ENCODE peak calls at places on chromosome X, in seven cellular contexts. N, L, O, E, V, Z and F are unnamed samples.

GRCh38 chrX:19747672-19748610 is 139.5 kb downstream of the SH3KBP1 start:
- DNase-seq in O (no peak), N (no peak), Z (no peak), V (no peak), E (no peak), L (no peak), F (no peak)

GRCh38 chrX:107563851-107564250 is 64.5 kb upstream of the PRPS1 start:
- DNase-seq in V (no peak), E (no peak), L (no peak), N (no peak), Z (no peak), O (no peak), F (no peak)

GRCh38 chrX:125826080-125826479 is 340.0 kb downstream of the DCAF12L2 start:
- DNase-seq in Z (no peak), L (no peak), O (no peak), V (no peak), E (no peak), N (no peak), F (no peak)

GRCh38 chrX:63012574-63012973 is 338.6 kb downstream of the SPIN4 start:
- DNase-seq in Z (no peak), O (no peak), V (no peak), L (no peak), E (no peak), N (no peak), F (no peak)

GRCh38 chrX:48829016-48829735 is 2.9 kb downstream of the ERAS start:
- DNase-seq in O (no peak), E (no peak), V (no peak), N (no peak), L (no peak), Z (no peak), F (no peak)

GRCh38 chrX:101749436-101749835 is 89.8 kb upstream of the ARMCX2 start:
- DNase-seq in V (no peak), N (no peak), O (no peak), E (no peak), L (no peak), Z (no peak), F (no peak)

GRCh38 chrX:140918398-140919043 is 83.9 kb upstream of the SPANXB1 start:
- DNase-seq in Z (peak), L (no peak), E (no peak), V (peak), O (no peak), N (peak), F (peak)

GRCh38 chrX:3175659-3176438 is 134.6 kb downstream of the ARSF start:
- DNase-seq in V (no peak), E (no peak), O (no peak), N (no peak), L (no peak), Z (no peak), F (no peak)

DNA sequence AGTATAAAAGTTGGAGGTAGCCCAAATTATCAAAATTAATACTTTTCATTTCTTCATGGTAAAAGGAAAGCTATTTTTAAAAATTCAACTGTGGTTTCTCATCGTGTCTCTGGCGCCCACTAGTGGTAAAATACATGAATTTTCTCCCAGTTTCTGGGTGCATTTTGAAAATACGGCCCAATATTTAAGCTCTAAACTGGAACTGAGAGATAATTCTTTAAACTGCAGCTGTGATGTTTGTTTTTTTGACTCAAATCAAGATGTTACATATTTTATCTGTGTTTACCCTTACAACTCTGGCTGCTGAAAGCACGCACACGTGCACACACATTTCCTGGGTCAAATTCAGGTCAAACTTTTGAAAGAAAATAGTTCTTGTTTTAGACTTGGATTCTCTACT is 123.9 kb upstream of the ACSL4 start:
- DNase-seq in L (no peak), V (no peak), N (peak), Z (peak), O (no peak), E (no peak), F (no peak)
- TF ChIP-seq POLR2A in L (no peak), V (no peak), N (no peak), Z (no peak), O (no peak), E (no peak), F (no peak)

DNA sequence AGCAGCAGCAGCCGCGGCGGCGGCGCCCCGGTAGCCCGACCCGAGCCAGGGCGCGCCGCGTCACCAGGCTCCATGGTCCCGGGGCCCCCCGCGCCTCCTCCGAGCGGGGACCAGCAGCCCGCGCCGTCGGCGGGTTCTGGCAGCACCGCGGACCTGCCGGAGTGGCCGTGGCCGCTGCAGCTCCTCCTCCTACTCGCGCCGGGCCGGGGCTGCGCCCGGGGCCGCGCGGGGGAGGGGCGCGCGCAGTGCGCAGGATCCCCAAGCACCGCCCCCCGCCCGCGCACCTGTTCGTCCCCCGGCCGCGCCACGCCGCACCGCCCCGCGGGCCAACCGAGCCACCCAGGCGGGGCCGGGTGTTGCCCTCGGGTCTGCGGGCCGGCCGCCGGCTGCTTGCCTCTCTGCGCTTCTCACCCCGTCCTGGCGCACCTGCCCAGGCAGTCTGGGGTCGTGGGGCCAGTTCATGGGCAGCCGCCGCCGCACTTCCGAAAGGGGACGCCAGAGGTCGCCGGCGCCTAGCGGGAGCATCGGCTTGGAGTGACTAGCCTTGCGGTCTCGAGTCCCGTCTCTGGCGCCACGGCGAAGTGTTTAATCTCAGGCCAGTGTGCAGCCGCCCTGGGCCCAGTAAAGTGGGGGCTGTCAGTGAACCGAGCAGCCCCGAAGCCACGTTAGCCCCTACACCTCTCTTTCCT is at the start of gene SLC9A7:
- DNase-seq in N (peak), L (no peak), Z (peak), O (peak), E (peak), V (peak), F (no peak)
- TF ChIP-seq POLR2A in N (peak), L (no peak), Z (no peak), O (no peak), E (no peak), V (peak), F (peak)

GRCh38 chrX:112839856-112840255 is 775 bp downstream of the AMOT start:
- DNase-seq in Z (no peak), E (no peak), V (no peak), L (no peak), N (no peak), O (no peak), F (no peak)

GRCh38 chrX:112841820-112842157 is 1.2 kb upstream of the AMOT start:
- DNase-seq in N (no peak), O (no peak), Z (no peak), E (no peak), L (no peak), V (no peak), F (no peak)

GRCh38 chrX:112840382-112841113 is at the start of gene AMOT:
- DNase-seq in O (peak), V (peak), L (no peak), Z (peak), N (peak), E (peak), F (peak)

GRCh38 chrX:112844250-112844649 is 3.6 kb upstream of the AMOT start:
- DNase-seq in N (no peak), E (no peak), O (no peak), Z (no peak), V (no peak), L (no peak), F (no peak)

DNA sequence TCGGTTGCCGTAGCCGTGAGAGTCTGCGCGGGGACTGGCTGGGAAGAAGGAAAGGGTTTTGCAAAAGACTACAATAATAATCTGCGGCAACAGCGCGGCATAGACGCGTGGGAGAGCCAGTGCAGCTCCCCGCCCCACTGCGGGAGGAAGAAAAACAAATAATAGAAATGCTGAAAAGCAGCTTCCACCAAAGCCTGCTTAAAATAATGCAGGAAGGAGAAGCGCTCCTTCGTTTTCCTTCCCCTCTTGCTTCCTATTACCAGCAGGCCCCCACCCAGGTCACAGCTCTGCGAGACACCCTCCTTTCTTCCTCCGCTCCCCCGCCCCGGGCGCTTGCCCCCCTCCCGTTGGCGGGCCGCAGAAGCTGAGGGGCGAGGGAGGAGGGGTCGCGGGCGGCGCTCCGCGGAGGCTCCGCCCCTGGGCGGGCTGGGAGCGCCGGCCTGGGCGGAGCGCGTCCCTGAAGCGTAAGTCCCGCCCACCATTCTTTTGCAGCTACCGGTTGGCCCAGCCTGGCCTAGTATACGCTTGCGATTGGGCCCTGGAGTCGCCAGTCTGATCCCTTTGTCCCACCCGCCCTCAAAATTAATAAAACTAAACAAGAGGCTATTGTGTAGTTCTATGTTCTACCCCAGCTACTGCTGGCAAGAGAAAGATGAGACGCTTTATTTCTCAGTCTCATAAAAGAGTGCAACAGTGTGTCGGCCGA is 636 bp upstream of the AMOT start:
- DNase-seq in E (peak), L (peak), V (peak), Z (peak), O (peak), N (peak), F (peak)
- TF ChIP-seq POLR2A in E (no peak), L (no peak), V (peak), Z (no peak), O (no peak), N (no peak), F (no peak)

GRCh38 chrX:149631293-149632165 is at the start of gene TMEM185A:
- DNase-seq in V (peak), N (peak), Z (peak), L (no peak), E (peak), O (peak), F (peak)
- TF ChIP-seq POLR2A in V (peak), N (peak), Z (no peak), L (no peak), E (no peak), O (no peak), F (peak)

GRCh38 chrX:76026751-76027150 is 146.1 kb upstream of the PBDC1 start:
- DNase-seq in E (no peak), Z (no peak), L (no peak), V (no peak), O (no peak), N (no peak), F (no peak)
- TF ChIP-seq POLR2A in E (no peak), Z (no peak), L (no peak), V (no peak), O (no peak), N (no peak), F (no peak)

GRCh38 chrX:53440631-53441517 is 6.7 kb upstream of the HSD17B10 start:
- DNase-seq in V (peak), O (peak), E (peak), L (peak), Z (peak), N (peak), F (peak)
- TF ChIP-seq POLR2A in V (no peak), O (no peak), E (no peak), L (no peak), Z (no peak), N (no peak), F (no peak)

DNA sequence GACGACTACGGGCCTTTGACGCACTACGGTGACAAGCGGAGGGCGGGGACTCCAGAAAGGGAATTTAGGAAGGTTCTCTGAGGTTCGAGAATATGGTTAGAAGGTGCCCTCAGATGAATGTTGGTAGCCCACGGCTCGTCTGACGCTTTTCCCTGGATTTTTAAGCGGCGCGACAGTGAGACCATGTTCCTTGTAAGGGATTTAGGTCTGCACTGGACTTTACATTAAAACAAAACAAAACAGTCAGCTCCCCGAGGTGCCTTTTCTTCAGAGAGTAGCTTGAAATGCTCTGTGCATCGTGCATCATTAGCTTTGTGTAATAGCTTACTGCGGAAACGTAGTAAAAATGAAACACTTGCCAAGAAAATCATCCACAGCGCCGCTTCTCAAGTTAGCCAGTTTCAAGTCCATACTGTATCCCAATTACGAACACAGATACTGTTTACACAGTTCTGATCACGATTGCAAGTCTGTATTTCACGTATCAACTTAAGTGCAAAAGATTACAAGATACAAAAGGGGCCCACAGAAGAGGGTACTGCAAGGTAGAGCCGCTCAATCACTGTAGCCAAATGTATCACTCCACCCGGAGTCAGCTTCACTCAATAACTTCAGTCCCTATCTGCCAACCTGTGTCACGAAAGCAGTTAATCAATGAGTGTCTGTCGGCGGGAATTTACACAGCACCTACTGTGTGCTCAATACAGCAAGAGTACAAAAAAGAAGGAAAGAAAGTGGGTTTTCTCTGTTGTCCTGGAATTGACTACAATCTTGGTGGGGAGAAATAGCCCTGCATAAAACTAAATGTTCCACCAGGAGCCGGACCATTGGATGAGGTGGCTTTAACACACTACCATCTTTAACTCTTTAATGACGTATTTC is 525 bp upstream of the NKRF start:
- DNase-seq in Z (no peak), N (no peak), E (no peak), O (no peak), V (no peak), L (no peak), F (no peak)
- TF ChIP-seq POLR2A in Z (peak), N (no peak), E (peak), O (no peak), V (peak), L (no peak), F (no peak)

DNA sequence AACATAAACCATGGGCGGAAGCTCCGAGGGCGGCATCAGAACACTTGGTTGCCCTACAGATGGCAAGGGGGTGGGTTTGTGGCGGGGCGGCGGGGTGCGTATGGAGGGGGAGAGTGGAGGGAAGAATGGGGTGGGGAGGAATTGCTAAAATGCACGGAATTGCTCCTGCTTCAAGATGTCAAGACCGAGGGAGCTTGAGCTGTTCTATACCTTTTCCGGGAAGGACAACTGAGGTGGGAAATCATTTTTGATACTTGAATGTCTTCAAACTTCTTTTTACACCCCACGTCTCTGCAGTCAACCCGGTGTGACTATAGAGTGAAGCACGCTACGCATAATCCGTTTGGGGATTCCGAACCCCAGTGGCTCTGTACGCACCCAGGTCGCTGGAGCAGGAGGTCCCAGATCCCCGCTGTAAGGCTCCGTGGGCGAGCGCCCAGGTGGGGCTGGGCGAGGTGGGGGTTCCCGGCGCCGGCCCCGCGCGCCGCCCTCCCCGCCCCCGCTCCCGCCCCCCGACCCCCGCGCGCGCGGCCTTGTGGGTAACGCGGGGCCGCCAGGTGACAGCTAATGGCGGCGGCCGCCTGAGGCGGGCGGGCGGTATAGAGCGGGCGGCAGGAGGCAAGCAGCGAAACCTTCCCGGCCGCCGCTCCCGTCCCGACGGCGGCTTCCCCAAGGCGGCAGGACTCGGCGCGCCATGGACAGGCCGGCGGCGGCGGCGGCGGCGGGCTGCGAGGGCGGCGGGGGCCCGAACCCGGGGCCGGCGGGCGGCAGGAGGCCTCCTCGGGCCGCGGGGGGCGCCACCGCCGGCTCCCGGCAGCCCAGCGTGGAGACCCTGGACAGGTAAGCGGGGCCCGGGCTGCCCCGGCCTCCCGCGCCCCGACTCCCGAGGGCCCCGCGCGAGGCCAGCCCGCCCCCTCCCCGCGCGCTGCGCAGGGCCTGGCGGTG is at the start of gene MTMR1:
- DNase-seq in E (no peak), V (peak), Z (peak), N (peak), O (no peak), L (no peak), F (no peak)
- TF ChIP-seq POLR2A in E (no peak), V (peak), Z (no peak), N (peak), O (no peak), L (no peak), F (no peak)